ENCODE peak calls at places on chromosomes 16 and 17, in ten cellular contexts. K is stomach; A is activated CD8-positive, alpha-beta T cell treated with anti-CD3 and anti-CD28 coated beads for 36 hours; S is psoas muscle; Q is A549; C is kidney; G is GM12865; O is heart right ventricle; F is OCI-LY7; I is ovary. V is an unnamed sample.

GRCh38 chr16:54326266-54326662 is 39.7 kb upstream of the IRX3 start:
- DNase-seq in Q (no peak), K (no peak), S (no peak), A (no peak), G (no peak), F (no peak), I (no peak), O (no peak), C (no peak), V (no peak)

GRCh38 chr16:49469930-49470451 is 96.4 kb downstream of the C16orf78 start:
- DNase-seq in S (peak), Q (no peak), F (no peak), A (no peak), K (peak), C (no peak), O (no peak), I (no peak), G (no peak), V (no peak)

GRCh38 chr17:64773386-64773835 is 111.3 kb upstream of the SMURF2 start:
- DNase-seq in G (no peak), F (no peak), K (no peak), S (no peak), O (no peak), A (no peak), Q (no peak), I (no peak), C (no peak), V (no peak)

GRCh38 chr17:77423589-77424451 is 283.1 kb downstream of the SEC14L1 start:
- DNase-seq in S (peak), I (peak), G (no peak), O (peak), C (peak), F (no peak), Q (no peak), K (peak), A (no peak), V (no peak)

GRCh38 chr17:76265624-76266243 is 586 bp downstream of the UBALD2 start:
- DNase-seq in S (peak), C (peak), Q (no peak), F (peak), A (peak), G (peak), K (peak), O (peak), I (peak), V (no peak)

GRCh38 chr17:78986048-78986648 is 6.4 kb upstream of the LGALS3BP start:
- DNase-seq in S (peak), K (peak), G (peak), O (peak), A (peak), F (peak), I (no peak), Q (no peak), C (peak), V (no peak)

GRCh38 chr17:77879896-77880280 is 78.6 kb upstream of the TNRC6C start:
- DNase-seq in F (no peak), G (no peak), A (no peak), Q (no peak), K (no peak), O (no peak), I (no peak), S (peak), C (peak), V (no peak)

GRCh38 chr16:75402174-75402820 is 31.0 kb downstream of the CFDP1 start:
- DNase-seq in I (no peak), Q (no peak), K (no peak), O (peak), F (no peak), S (no peak), G (no peak), C (no peak), A (no peak), V (no peak)

GRCh38 chr17:43664096-43664495 is 2.4 kb upstream of the MEOX1 start:
- DNase-seq in I (no peak), G (no peak), C (no peak), Q (no peak), O (no peak), K (no peak), F (no peak), S (no peak), A (no peak), V (no peak)

GRCh38 chr17:43661699-43662431 is at the start of gene MEOX1:
- DNase-seq in I (no peak), C (no peak), F (no peak), K (no peak), S (no peak), Q (no peak), G (peak), O (peak), A (peak), V (no peak)

GRCh38 chr17:43660816-43661493 is 767 bp downstream of the MEOX1 start:
- DNase-seq in A (peak), K (no peak), I (no peak), F (no peak), S (no peak), Q (no peak), C (no peak), G (no peak), O (no peak), V (no peak)

GRCh38 chr17:43663383-43663782 is 1.7 kb upstream of the MEOX1 start:
- DNase-seq in F (no peak), G (no peak), S (no peak), C (no peak), A (peak), O (no peak), Q (no peak), I (no peak), K (no peak), V (no peak)

DNA sequence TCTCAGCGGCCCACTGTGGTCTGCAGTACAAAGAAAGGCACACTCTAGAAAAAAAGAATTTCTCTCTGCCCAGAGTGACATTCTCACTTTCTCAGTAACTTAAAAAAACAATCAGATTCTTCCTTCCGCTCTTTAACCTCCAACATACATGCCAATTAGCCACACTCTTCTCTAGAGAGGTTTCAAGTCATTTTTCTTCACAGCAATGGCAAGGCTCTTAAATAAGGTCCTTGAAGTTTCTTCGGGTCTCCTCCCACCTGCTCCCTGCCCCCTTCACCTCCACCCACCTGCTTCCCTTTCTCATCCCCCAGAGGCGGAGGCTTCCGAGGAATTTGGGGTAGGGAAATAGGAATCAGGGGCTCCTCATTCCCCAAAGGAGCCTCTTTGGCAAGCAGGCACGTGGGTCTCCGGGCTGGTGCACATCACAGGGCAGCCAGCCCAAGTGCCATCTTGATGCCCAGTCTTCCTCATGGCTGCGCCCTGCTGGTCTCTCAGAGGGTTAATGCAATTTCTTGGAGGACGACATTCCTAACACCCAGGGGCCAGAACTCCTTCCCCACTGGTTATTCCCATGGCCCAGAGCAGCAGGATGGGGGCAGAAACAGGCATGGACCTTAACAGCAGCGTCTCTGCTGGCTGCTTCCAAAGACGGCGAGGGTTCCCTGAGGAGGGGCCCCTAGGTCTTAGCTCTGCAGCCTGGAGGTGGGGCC is 865 bp upstream of the MEOX1 start:
- DNase-seq in A (peak), F (no peak), C (no peak), K (no peak), I (no peak), S (no peak), Q (no peak), O (no peak), G (peak), V (no peak)
- TF ChIP-seq CTCF in A (no peak), F (no peak), C (no peak), K (no peak), I (no peak), S (no peak), Q (no peak), O (no peak), G (no peak), V (no peak)

GRCh38 chr17:39077874-39078273 is 73.6 kb downstream of the PLXDC1 start:
- DNase-seq in Q (no peak), C (no peak), S (no peak), A (no peak), O (no peak), F (peak), G (no peak), I (no peak), K (no peak), V (no peak)
- TF ChIP-seq CTCF in Q (peak), C (no peak), S (no peak), A (no peak), O (no peak), F (no peak), G (no peak), I (no peak), K (no peak), V (no peak)

GRCh38 chr16:30571444-30572322 is at the start of gene ZNF688:
- DNase-seq in O (peak), Q (peak), K (peak), I (peak), S (peak), F (peak), G (peak), C (peak), A (peak), V (peak)
- TF ChIP-seq CTCF in O (no peak), Q (no peak), K (no peak), I (peak), S (no peak), F (no peak), G (no peak), C (no peak), A (no peak), V (no peak)

GRCh38 chr17:28346199-28346580 is 10.6 kb downstream of the TNFAIP1 start:
- DNase-seq in I (no peak), O (no peak), S (no peak), Q (no peak), C (no peak), A (no peak), F (no peak), G (no peak), K (no peak), V (no peak)

GRCh38 chr17:28347261-28347891 is 10.0 kb downstream of the POLDIP2 start:
- DNase-seq in I (no peak), O (no peak), G (no peak), Q (no peak), C (peak), S (no peak), K (peak), F (no peak), A (no peak), V (no peak)

GRCh38 chr17:28345420-28346198 is 10.0 kb downstream of the TNFAIP1 start:
- DNase-seq in K (peak), A (no peak), O (peak), F (no peak), G (no peak), S (no peak), I (no peak), C (no peak), Q (no peak), V (no peak)

GRCh38 chr17:28348979-28349378 is 8.3 kb downstream of the POLDIP2 start:
- DNase-seq in G (no peak), O (no peak), S (no peak), C (no peak), I (no peak), A (no peak), K (no peak), Q (no peak), F (no peak), V (no peak)

DNA sequence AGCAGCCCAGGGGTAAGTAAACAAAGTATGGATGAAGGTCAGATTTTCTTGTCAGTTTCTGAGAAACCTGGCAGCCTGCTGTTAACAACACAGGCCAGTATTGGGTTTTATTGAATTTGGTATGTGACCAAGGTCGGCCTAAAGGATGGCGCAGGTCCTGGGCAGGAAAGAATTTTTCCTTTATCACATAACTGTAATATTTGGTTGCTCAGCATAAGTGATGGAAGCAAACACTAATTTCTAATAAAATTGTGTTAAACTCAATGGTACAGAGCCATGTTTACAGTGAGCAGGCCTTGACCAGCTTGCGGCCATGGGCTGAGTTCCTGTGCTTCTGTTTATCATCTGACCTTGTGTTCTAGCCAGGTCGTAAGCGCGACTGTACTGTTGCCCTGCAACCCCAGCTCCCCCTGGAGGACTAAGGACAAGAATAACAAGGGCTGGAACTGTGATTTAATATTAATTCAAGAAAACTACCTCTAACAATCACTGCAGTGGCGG is 10.5 kb downstream of the POLDIP2 start:
- DNase-seq in G (peak), C (no peak), F (no peak), I (peak), Q (no peak), O (no peak), K (peak), S (no peak), A (no peak), V (no peak)
- TF ChIP-seq CTCF in G (peak), C (peak), F (peak), I (peak), Q (peak), O (peak), K (no peak), S (no peak), A (no peak), V (peak)

GRCh38 chr17:21377821-21378396 is 1.8 kb downstream of the KCNJ12 start:
- DNase-seq in S (no peak), O (no peak), Q (no peak), A (no peak), C (no peak), K (no peak), F (no peak), I (no peak), G (no peak), V (no peak)
- TF ChIP-seq CTCF in S (no peak), O (no peak), Q (no peak), A (no peak), C (no peak), K (no peak), F (no peak), I (no peak), G (no peak), V (no peak)

DNA sequence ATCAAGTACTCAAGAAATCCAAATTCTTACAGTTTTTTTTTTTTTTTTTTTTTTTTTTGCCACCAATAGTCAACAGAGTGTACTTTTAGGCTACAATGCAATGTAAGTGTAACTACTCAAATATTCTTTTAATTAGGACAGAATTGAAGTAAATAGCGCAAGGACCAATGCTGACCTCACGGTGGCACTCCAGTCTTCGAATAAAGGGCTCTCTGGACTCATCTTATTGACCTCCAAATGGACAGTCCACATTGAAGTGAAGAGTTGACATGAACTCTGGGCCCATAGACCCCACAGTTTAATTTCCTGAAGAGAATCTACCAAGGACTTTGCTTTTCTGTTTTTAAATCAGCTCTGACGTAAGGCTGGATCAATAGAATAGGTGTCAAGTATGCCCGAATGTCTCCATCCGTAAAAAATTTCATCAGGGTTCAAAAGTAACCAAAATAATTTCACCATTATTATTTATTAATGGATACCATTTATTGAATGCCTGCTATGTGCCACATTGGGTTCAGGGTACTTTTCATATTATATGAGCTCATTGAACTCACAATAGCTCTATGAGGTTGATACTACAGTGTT is 7.3 kb upstream of the DDX52 start:
- DNase-seq in K (no peak), A (peak), S (no peak), I (no peak), F (peak), C (no peak), Q (peak), G (peak), O (peak), V (no peak)
- TF ChIP-seq CTCF in K (no peak), A (peak), S (peak), I (no peak), F (peak), C (peak), Q (peak), G (peak), O (peak), V (peak)

DNA sequence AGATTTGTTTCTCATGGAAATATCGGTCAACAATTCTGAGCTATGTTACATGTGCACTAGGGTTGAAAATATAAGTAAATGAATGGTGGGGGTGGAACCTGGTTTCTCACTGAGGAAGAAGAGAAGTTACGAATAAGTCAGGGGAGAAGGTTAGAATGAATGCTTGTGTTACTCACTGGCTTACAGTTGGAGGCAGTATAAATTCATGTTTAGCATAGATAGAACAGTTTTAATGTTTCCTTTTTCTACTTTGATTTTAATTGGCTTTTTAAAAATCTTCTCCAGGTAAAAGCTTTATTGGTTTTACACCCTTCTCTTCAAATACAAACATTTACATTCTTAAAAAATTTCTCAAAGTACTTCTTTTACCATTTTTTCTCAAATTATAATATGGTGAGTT is 1113.7 kb downstream of the CDH11 start:
- DNase-seq in F (no peak), Q (no peak), A (no peak), O (no peak), C (no peak), I (no peak), G (no peak), K (no peak), S (no peak), V (no peak)
- TF ChIP-seq CTCF in F (peak), Q (no peak), A (no peak), O (peak), C (no peak), I (no peak), G (no peak), K (no peak), S (no peak), V (no peak)

DNA sequence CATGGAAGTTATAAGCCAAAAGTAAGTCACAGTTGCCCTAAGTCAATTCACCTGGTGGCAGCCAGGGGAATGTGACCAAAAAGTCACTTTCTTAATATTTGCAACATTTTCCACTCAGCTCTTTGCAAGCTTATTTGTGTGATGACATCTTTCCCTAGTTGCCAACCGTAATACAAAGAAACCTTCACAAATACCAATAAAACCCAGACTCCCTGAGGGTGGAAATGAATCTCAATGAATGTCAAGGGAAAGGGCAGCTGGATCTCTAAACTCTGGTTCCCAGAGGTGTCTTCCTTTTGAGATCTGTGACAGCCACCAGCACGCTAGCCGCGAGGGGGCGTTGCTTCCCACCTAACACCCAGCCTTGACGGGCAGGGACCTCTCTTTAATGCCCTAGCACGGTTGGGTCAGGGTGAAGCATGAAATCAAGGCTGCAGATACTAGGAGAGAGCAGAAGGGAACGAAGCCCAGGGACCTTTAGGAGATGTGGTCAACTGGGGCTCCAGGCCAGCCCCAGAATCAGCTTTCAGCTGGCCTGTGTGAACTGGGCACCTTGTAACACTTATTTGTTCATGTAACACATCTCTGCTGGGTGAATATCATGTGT is 82.2 kb downstream of the CMC2 start:
- DNase-seq in O (peak), G (peak), K (peak), A (peak), F (peak), I (no peak), C (peak), Q (peak), S (peak), V (peak)
- TF ChIP-seq CTCF in O (peak), G (peak), K (no peak), A (peak), F (peak), I (no peak), C (peak), Q (peak), S (peak), V (peak)

GRCh38 chr16:82796047-82796446 is 169.3 kb downstream of the CDH13 start:
- DNase-seq in Q (no peak), S (no peak), G (no peak), A (no peak), F (no peak), K (no peak), O (no peak), C (no peak), I (no peak), V (no peak)
- TF ChIP-seq CTCF in Q (no peak), S (no peak), G (no peak), A (no peak), F (no peak), K (no peak), O (peak), C (no peak), I (no peak), V (no peak)